ENCODE peak calls at places on chromosomes 7 and 10, in four cellular contexts. E is IMR-90, N is spleen, X is adrenal gland. K is an unnamed sample.

GRCh38 chr10:67666416-67667043 is 29.5 kb downstream of the CTNNA3 start:
- DNase-seq in E (peak; percentile 30), N (no peak), X (no peak), K (no peak)

GRCh38 chr10:125633517-125633999 is 49.4 kb downstream of the TEX36 start:
- DNase-seq in E (no peak), N (no peak), X (no peak), K (no peak)

GRCh38 chr7:75536491-75536890 is 44.4 kb downstream of the SPDYE5 start:
- DNase-seq in E (no peak), N (no peak), X (no peak), K (no peak)

GRCh38 chr7:33351709-33352108 is 222.3 kb downstream of the BBS9 start:
- DNase-seq in E (no peak), N (no peak), X (no peak), K (no peak)

GRCh38 chr10:79166312-79166721 is 97.6 kb downstream of the ZMIZ1 start:
- DNase-seq in E (no peak), N (no peak), X (no peak), K (no peak)

GRCh38 chr10:72095195-72095594 is 6.8 kb upstream of the SPOCK2 start:
- DNase-seq in E (no peak), N (no peak), X (no peak), K (no peak)

GRCh38 chr7:43781726-43782607 is 23.5 kb downstream of the BLVRA start:
- DNase-seq in E (peak; percentile 62), N (no peak), X (no peak), K (peak; percentile 77)

GRCh38 chr7:102320181-102320580 is 33.5 kb downstream of the SH2B2 start:
- DNase-seq in E (no peak), N (peak; percentile 71), X (no peak), K (no peak)

GRCh38 chr10:31620236-31621151 is 301.5 kb downstream of the ZEB1 start:
- DNase-seq in E (peak; percentile 78), N (peak; percentile 72), X (no peak), K (peak; percentile 75)

GRCh38 chr7:155084021-155084420 is 13.9 kb downstream of the HTR5A start:
- DNase-seq in E (no peak), N (no peak), X (no peak), K (no peak)

GRCh38 chr10:13715091-13715490 is 128.3 kb downstream of the PRPF18 start:
- DNase-seq in E (no peak), N (no peak), X (no peak), K (no peak)

GRCh38 chr7:64630496-64630895 is 35.4 kb upstream of the ZNF107 start:
- DNase-seq in E (peak; percentile 15), N (no peak), X (peak; percentile 21), K (peak; percentile 10)

GRCh38 chr7:105934577-105935185 is 28.4 kb upstream of the CDHR3 start:
- DNase-seq in E (peak; percentile 47), N (no peak), X (peak; percentile 68), K (no peak)

GRCh38 chr10:90718185-90718584 is 139.7 kb downstream of the HTR7 start:
- DNase-seq in E (no peak), N (no peak), X (no peak), K (no peak)

GRCh38 chr10:124231188-124232135 is 138.1 kb upstream of the CHST15 start:
- DNase-seq in E (no peak), N (no peak), X (no peak), K (peak; percentile 77)

DNA sequence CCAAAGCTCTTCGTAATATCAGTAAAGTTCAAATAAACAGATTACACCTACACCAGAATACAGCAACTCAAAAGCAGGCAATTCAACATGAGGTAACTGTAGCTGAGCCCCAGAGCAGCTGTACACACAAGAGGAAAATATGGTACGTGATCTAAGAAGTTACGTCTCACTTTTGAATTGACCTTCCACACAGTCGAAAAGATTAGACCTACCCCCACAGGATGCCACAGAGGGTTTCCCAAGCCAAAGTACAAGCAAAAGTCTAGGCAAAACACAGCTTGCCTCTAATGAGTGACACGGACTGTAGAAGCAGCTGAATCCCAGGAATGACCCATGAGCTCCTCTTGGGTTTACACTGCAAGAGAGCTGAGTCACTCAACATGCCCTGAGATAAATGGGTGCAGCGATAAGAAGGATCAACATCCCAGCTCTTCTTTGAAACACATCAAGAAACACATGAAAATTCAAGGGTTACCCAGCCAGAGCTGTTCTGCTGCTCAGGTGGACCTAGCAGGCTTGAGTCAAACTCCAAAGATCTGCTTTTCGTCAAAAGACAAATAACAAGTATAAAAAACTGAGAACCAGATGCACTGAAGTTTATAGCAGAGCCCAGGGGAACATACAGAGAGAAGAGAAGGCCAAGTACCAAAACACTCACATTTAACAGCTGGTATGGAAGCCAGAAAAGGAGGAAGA is 9.7 kb downstream of the CREB3L2 start:
- DNase-seq in E (peak; percentile 97), N (no peak), X (no peak), K (no peak)
- H3K4me3 ChIP-seq in E (no peak overlapping the region), N (no peak overlapping the region), X (no peak overlapping the region), K (no peak overlapping the region)

DNA sequence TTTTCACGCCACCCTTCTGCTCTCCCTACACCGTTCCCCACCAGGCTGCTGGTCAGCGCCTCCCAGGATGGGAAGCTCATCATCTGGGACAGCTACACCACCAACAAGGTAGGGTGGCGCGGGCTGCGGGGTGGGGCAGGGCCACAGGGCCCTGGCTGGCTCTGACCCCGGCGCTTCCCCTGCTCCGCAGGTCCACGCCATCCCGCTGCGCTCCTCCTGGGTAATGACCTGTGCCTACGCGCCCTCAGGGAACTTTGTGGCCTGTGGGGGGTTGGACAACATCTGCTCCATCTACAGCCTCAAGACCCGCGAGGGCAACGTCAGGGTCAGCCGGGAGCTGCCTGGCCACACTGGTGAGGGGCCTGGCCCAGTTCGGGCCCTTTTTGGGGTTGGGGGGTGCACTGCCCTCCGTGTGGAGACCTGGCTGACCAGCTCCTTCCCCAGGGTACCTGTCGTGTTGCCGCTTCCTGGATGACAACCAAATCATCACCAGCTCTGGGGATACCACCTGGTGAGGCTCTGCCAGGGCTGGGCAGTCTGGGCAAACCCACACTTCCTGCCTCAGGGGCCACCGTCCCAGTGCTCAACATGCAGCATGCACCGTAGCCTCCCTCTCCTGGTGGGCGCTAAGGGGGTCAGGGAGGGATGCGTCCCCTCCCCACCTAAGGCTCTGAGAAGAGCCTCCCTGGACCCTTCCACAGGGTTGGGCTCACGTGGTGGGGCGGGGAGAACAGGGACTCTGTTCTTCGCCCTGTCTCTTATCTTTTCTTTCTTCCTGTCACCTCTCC is 4.0 kb downstream of the GNB2 start:
- DNase-seq in E (no peak), N (peak; percentile 84), X (peak; percentile 30), K (no peak)
- TF ChIP-seq POLR2A in E (no peak), N (no peak), X (no peak), K (no peak)

GRCh38 chr7:4631664-4632171 is 50.4 kb upstream of the FOXK1 start:
- DNase-seq in E (peak; percentile 91), N (peak; percentile 65), X (peak; percentile 88), K (peak; percentile 97)
- H3K4me3 ChIP-seq in E (peak overlapping the region; percentile 42), N (no peak overlapping the region), X (no peak overlapping the region), K (no peak overlapping the region)

DNA sequence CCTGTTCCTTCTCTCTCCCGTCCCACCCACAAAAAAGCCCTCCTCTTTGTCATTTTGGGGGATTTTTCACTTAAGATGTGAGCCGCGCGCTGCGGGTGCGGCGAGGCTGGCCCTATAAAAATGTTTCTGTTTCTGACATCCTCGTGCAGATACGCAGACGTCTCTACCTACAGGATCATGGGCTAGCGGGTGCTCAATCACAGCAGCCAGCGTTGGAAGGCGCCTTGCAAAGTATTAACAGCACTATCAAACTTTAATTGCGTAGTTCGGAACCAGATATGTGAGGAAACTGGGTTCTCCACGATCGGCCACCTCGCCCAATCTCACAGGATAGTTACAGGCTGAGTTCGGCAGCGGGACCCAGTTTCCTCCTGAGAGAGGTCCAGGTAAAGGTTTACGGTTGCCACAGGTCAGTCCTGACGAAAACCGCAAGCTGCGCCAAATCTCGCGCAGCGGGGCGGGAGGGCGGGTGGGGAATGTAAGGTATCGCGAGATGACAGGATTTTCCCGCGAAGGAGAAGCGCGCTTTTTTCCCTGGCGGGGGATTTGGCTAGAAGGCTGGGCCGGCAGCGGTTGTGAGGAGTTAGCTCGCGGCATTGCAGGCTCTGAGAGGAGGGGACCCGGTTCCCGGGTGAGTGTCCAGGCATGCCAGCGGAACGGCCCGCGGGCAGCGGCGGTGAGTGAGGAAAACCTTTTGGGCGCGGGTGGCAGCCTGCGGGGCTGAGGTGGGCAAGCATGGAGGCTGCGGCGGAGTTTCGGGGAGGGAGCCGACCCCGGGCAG is at the start of gene HELLS:
- DNase-seq in E (peak; percentile 82), N (peak; percentile 87), X (peak; percentile 78), K (peak; percentile 92)
- TF ChIP-seq POLR2A in E (peak; percentile 75), N (no peak), X (no peak), K (no peak)

GRCh38 chr7:69199048-69199447 is 399.2 kb upstream of the AUTS2 start:
- DNase-seq in E (no peak), N (no peak), X (no peak), K (no peak)
- H3K4me3 ChIP-seq in E (no peak overlapping the region), N (no peak overlapping the region), X (no peak overlapping the region), K (no peak overlapping the region)